ENCODE peak calls at places on chromosomes 1 and 21, in eight cellular contexts. D, R, Z, X, J, A, C and O are unnamed samples.

GRCh38 chr1:227894831-227895451 is 52.8 kb downstream of the WNT9A start:
- DNase-seq in D (peak; percentile 13), R (no peak), Z (no peak), X (no peak), J (peak; percentile 2), A (no peak), C (no peak), O (peak; percentile 3)

GRCh38 chr1:242449211-242449610 is 75.3 kb downstream of the PLD5 start:
- DNase-seq in D (no peak), R (no peak), Z (no peak), X (no peak), J (no peak), A (no peak), C (peak; percentile 44), O (no peak)

GRCh38 chr1:98102369-98103030 is 181.7 kb upstream of the DPYD start:
- DNase-seq in D (no peak), R (no peak), Z (no peak), X (no peak), J (no peak), A (no peak), C (no peak), O (no peak)

GRCh38 chr1:88801575-88802208 is 89.7 kb downstream of the GTF2B start:
- DNase-seq in D (no peak), R (no peak), Z (no peak), X (peak; percentile 81), J (no peak), A (no peak), C (no peak), O (peak; percentile 5)

GRCh38 chr21:14869984-14870840 is 194.6 kb downstream of the NRIP1 start:
- DNase-seq in D (no peak), R (no peak), Z (no peak), X (no peak), J (no peak), A (peak; percentile 4), C (no peak), O (no peak)

GRCh38 chr1:116950497-116951174 is 40.9 kb downstream of the PTGFRN start:
- DNase-seq in D (no peak), R (no peak), Z (no peak), X (no peak), J (peak; percentile 26), A (no peak), C (no peak), O (no peak)

GRCh38 chr1:208132287-208132882 is 111.8 kb downstream of the PLXNA2 start:
- DNase-seq in D (peak; percentile 66), R (peak; percentile 18), Z (peak; percentile 41), X (no peak), J (peak; percentile 87), A (peak; percentile 93), C (peak; percentile 7), O (peak; percentile 78)

GRCh38 chr1:89808429-89809117 is 12.3 kb upstream of the LRRC8D start:
- DNase-seq in D (peak; percentile 33), R (no peak), Z (no peak), X (no peak), J (no peak), A (no peak), C (no peak), O (peak; percentile 11)

GRCh38 chr1:198168180-198168579 is 11.4 kb downstream of the NEK7 start:
- DNase-seq in D (no peak), R (no peak), Z (no peak), X (no peak), J (no peak), A (no peak), C (no peak), O (no peak)

GRCh38 chr1:162677607-162678371 is 45.5 kb downstream of the DDR2 start:
- DNase-seq in D (no peak), R (no peak), Z (no peak), X (no peak), J (no peak), A (peak; percentile 48), C (no peak), O (no peak)

GRCh38 chr1:6820899-6821298 is 35.6 kb downstream of the CAMTA1 start:
- DNase-seq in D (no peak), R (no peak), Z (no peak), X (no peak), J (no peak), A (no peak), C (no peak), O (no peak)

GRCh38 chr1:232962761-232963357 is 12.4 kb downstream of the NTPCR start:
- DNase-seq in D (no peak), R (no peak), Z (no peak), X (no peak), J (no peak), A (no peak), C (no peak), O (no peak)

GRCh38 chr1:247435026-247435770 is 19.2 kb downstream of the NLRP3 start:
- DNase-seq in D (no peak), R (peak; percentile 13), Z (no peak), X (no peak), J (no peak), A (peak; percentile 46), C (no peak), O (no peak)

GRCh38 chr1:177487481-177487880 is 316.7 kb downstream of the BRINP2 start:
- DNase-seq in D (no peak), R (no peak), Z (no peak), X (no peak), J (no peak), A (no peak), C (no peak), O (no peak)

GRCh38 chr1:161357073-161357472 is 10.6 kb downstream of the CFAP126 start:
- DNase-seq in D (no peak), R (no peak), Z (no peak), X (no peak), J (no peak), A (no peak), C (no peak), O (no peak)

GRCh38 chr1:145979746-145980435 is 15.4 kb downstream of the POLR3GL start:
- DNase-seq in D (no peak), R (peak; percentile 46), Z (no peak), X (peak; percentile 28), J (no peak), A (peak; percentile 78), C (no peak), O (no peak)